ENCODE peak calls at places on chromosomes 12 and 14, in five cellular contexts. Q is left ventricle myocardium inferior, S is NB4, J is Peyer's patch, W is brain microvascular endothelial cell. N is an unnamed sample.

GRCh38 chr12:34294671-34295365 is 272.5 kb downstream of the ALG10 start:
- DNase-seq in Q (peak; percentile 2), S (no peak), W (no peak), J (no peak), N (no peak)

GRCh38 chr12:1846421-1847405 is 26.3 kb downstream of the LRTM2 start:
- DNase-seq in S (peak; percentile 93), Q (no peak), J (peak; percentile 34), W (no peak), N (no peak)

GRCh38 chr14:55500219-55500701 is 59.8 kb upstream of the TBPL2 start:
- DNase-seq in W (no peak), J (no peak), S (no peak), Q (no peak), N (no peak)

GRCh38 chr14:85533821-85534271 is 3.9 kb downstream of the FLRT2 start:
- DNase-seq in J (no peak), S (no peak), Q (no peak), W (no peak), N (no peak)

GRCh38 chr14:95509512-95509911 is 6.9 kb downstream of the SYNE3 start:
- DNase-seq in W (no peak), J (no peak), Q (no peak), S (no peak), N (no peak)

GRCh38 chr12:116490481-116490880 is 68.7 kb upstream of the MAP1LC3B2 start:
- DNase-seq in S (peak; percentile 50), Q (no peak), W (peak; percentile 11), J (no peak), N (no peak)

GRCh38 chr12:53989227-53990113 is 4.5 kb downstream of the HOXC10 start:
- DNase-seq in Q (no peak), S (peak; percentile 91), J (no peak), W (no peak), N (peak; percentile 78)

GRCh38 chr14:39318574-39318973 is 84.9 kb downstream of the MIA2 start:
- DNase-seq in W (no peak), Q (no peak), S (no peak), J (no peak), N (no peak)

GRCh38 chr12:120101617-120102016 is 14.9 kb downstream of the RAB35 start:
- DNase-seq in J (no peak), S (no peak), Q (no peak), W (no peak), N (no peak)

GRCh38 chr12:116492703-116493324 is 66.4 kb upstream of the MAP1LC3B2 start:
- DNase-seq in W (peak; percentile 79), J (no peak), Q (no peak), S (peak; percentile 70), N (peak; percentile 24)

GRCh38 chr12:3551386-3551785 is 60.4 kb downstream of the PRMT8 start:
- DNase-seq in J (no peak), W (no peak), S (no peak), Q (peak; percentile 72), N (no peak)

GRCh38 chr14:23041729-23042128 is 283 bp upstream of the PSMB11 start:
- DNase-seq in S (no peak), Q (no peak), W (no peak), J (no peak), N (no peak)

GRCh38 chr12:46462641-46463355 is 90.2 kb upstream of the SLC38A2 start:
- DNase-seq in S (no peak), Q (no peak), J (no peak), W (no peak), N (no peak)

GRCh38 chr12:98516184-98516873 is 939 bp downstream of the TMPO start:
- DNase-seq in S (peak; percentile 99), Q (peak; percentile 70), W (peak; percentile 60), J (peak; percentile 75), N (peak; percentile 97)

GRCh38 chr12:85350356-85350755 is 70.3 kb downstream of the ALX1 start:
- DNase-seq in S (no peak), J (no peak), W (no peak), Q (no peak), N (no peak)

GRCh38 chr14:66443158-66443695 is 42.9 kb upstream of the CCDC196 start:
- DNase-seq in J (no peak), W (no peak), Q (no peak), S (no peak), N (no peak)

GRCh38 chr14:49879683-49880204 is 13.1 kb upstream of the ARF6 start:
- DNase-seq in W (peak; percentile 31), J (peak; percentile 60), S (peak; percentile 87), Q (no peak), N (peak; percentile 88)

GRCh38 chr12:123231931-123232330 is 1.0 kb downstream of the MPHOSPH9 start:
- DNase-seq in J (no peak), Q (no peak), W (no peak), S (peak; percentile 21), N (peak; percentile 14)

GRCh38 chr12:1811281-1811947 is 9.0 kb upstream of the LRTM2 start:
- DNase-seq in Q (no peak), J (no peak), S (peak; percentile 96), W (peak; percentile 77), N (no peak)

GRCh38 chr12:66090157-66090556 is 40.4 kb downstream of the LLPH start:
- DNase-seq in J (no peak), S (no peak), W (no peak), Q (no peak), N (no peak)

GRCh38 chr12:95385246-95385645 is 88.7 kb upstream of the METAP2 start:
- DNase-seq in Q (peak; percentile 17), J (no peak), S (no peak), W (peak; percentile 7), N (no peak)
- TF ChIP-seq CTCF in Q (peak; percentile 23), J (no peak), S (no peak), W (no peak), N (no peak)

DNA sequence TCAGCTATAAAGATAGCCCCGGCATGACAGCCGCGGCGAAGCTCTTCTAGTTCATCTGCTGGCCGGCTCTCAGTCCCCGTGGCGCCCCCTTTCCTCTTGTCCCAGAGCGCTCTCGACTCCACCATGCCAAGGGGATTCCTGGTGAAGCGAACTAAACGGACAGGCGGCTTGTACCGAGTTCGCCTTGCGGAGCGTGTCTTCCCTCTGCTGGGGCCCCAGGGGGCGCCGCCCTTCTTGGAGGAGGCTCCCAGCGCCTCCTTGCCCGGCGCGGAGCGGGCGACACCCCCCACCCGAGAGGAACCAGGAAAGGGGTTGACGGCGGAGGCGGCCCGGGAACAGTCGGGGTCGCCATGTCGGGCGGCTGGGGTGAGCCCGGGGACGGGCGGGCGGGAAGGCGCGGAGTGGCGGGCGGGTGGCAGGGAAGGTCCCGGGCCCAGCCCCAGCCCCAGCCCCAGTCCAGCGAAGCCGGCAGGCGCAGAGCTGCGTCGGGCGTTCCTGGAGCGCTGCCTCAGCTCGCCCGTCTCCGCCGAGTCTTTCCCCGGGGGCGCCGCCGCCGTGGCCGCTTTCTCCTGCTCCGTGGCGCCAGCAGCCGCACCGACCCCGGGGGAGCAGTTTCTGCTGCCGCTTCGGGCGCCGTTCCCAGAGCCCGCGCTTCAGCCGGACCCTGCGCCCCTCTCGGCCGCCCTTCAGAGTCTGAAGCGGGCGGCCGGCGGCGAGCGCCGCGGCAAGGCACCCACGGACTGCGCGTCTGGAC is at the start of gene INSM2:
- DNase-seq in W (no peak), S (no peak), J (no peak), Q (no peak), N (peak; percentile 28)
- TF ChIP-seq CTCF in W (peak; percentile 41), S (no peak), J (no peak), Q (no peak), N (peak; percentile 12)

GRCh38 chr12:106109168-106109910 is 29.4 kb downstream of the NUAK1 start:
- DNase-seq in S (no peak), W (no peak), J (no peak), Q (no peak), N (no peak)

GRCh38 chr12:106107566-106107965 is 31.2 kb downstream of the NUAK1 start:
- DNase-seq in Q (no peak), S (no peak), J (no peak), W (peak; percentile 64), N (no peak)

GRCh38 chr12:106106892-106107291 is 31.9 kb downstream of the NUAK1 start:
- DNase-seq in J (no peak), S (peak; percentile 16), Q (no peak), W (peak; percentile 40), N (no peak)

GRCh38 chr12:106106129-106106566 is 32.6 kb downstream of the NUAK1 start:
- DNase-seq in Q (no peak), J (no peak), S (no peak), W (no peak), N (no peak)

DNA sequence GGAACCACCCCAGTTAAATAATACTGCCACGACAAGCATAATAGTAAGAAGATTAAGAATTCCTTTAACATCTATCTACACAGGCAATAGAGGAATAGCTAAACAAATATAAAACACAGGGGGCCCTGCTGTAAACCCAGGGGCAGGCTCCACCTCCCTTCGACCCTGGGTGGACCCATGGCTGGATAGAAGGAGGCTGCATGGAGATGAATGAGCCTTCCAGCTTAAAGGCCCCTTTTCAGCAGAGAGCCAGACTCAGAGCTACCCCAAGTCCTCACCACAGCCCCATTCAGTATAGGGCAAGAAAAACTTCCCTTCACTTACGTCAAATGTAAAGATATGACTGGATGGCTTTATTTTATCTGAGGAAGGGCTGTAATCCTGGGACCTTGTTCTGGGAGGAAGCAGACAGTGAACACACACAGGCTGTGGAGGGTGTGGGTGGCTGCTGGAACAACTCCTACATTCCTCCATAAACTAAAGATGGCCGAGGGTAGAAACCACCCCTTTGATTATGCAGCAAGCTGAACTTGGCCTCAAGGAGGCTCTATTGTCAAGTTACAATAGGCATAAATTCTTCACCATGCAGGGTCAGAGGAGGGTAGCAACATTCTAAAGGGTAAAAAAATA is 30.5 kb downstream of the NUAK1 start:
- DNase-seq in J (no peak), Q (no peak), W (peak; percentile 82), S (peak; percentile 14), N (no peak)
- TF ChIP-seq CTCF in J (no peak), Q (peak; percentile 29), W (peak; percentile 46), S (no peak), N (no peak)

GRCh38 chr12:100403446-100403845 is 46.6 kb downstream of the SLC17A8 start:
- DNase-seq in J (no peak), W (peak; percentile 7), Q (no peak), S (no peak), N (no peak)

GRCh38 chr12:100401660-100402059 is 44.8 kb downstream of the SLC17A8 start:
- DNase-seq in W (peak; percentile 2), S (no peak), J (no peak), Q (no peak), N (no peak)

GRCh38 chr12:100399095-100399494 is 42.2 kb downstream of the SLC17A8 start:
- DNase-seq in Q (no peak), J (no peak), W (no peak), S (no peak), N (no peak)

GRCh38 chr12:100404769-100405407 is 48.0 kb downstream of the SLC17A8 start:
- DNase-seq in W (peak; percentile 41), J (no peak), S (peak; percentile 79), Q (no peak), N (peak; percentile 72)
- TF ChIP-seq CTCF in W (peak; percentile 73), J (peak; percentile 8), S (peak; percentile 86), Q (peak; percentile 59), N (peak; percentile 64)

DNA sequence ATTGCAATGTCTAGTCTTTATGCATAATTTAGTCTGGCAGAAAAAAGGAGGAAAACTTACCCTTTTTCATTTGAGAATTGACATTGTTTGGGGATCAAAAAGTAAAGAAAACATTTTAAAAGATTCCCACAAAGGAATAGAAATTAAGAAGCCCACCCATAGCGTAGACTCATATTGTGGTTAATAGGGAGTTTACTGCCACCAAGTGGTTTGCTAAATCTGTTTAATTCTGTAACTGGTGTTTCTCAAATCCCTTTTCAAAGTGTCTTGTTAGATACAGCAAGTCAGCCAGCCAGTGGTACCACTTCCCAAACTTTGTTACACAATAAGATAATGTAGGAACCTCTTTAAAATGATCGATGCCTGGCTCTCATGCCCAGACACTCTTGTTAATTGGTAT is 180.3 kb downstream of the IPO8 start:
- DNase-seq in S (peak; percentile 20), J (no peak), Q (no peak), W (no peak), N (no peak)
- TF ChIP-seq CTCF in S (no peak), J (no peak), Q (peak; percentile 46), W (no peak), N (no peak)

GRCh38 chr12:32947203-32947795 is 50.7 kb upstream of the PKP2 start:
- DNase-seq in W (no peak), S (peak; percentile 42), J (no peak), Q (no peak), N (no peak)
- TF ChIP-seq CTCF in W (no peak), S (no peak), J (peak; percentile 13), Q (no peak), N (peak; percentile 2)